ENCODE peak calls at places on chromosomes 4 and X, in four cellular contexts. C is brain microvascular endothelial cell, D is AG08395, G is foreskin fibroblast. K is an unnamed sample.

GRCh38 chr4:26452565-26453531 is 37.4 kb downstream of the CCKAR start:
- DNase-seq in C (no peak), D (no peak), G (no peak), K (no peak)

GRCh38 chr4:86451560-86452322 is 91.9 kb upstream of the MAPK10 start:
- DNase-seq in G (peak; percentile 55), C (no peak), D (peak; percentile 17), K (no peak)

GRCh38 chr4:27714073-27714472 is 853.4 kb downstream of the STIM2 start:
- DNase-seq in G (no peak), C (no peak), D (no peak), K (no peak)

GRCh38 chr4:3827616-3828492 is 61.7 kb downstream of the ADRA2C start:
- DNase-seq in G (peak; percentile 69), C (no peak), D (peak; percentile 82), K (no peak)

GRCh38 chr4:56077676-56078075 is 128.9 kb downstream of the CEP135 start:
- DNase-seq in G (peak; percentile 4), C (peak; percentile 20), D (no peak), K (no peak)

GRCh38 chrX:48848847-48849246 is 13.4 kb upstream of the PCSK1N start:
- DNase-seq in D (no peak), G (no peak), C (no peak), K (no peak)

GRCh38 chr4:167196386-167196785 is 37.9 kb downstream of the SPOCK3 start:
- DNase-seq in D (no peak), C (no peak), G (peak; percentile 14), K (no peak)

GRCh38 chrX:118596428-118596827 is 100.8 kb downstream of the DOCK11 start:
- DNase-seq in D (no peak), G (no peak), C (no peak), K (no peak)

GRCh38 chrX:129831486-129831885 is 12.2 kb downstream of the ZDHHC9 start:
- DNase-seq in G (peak; percentile 13), D (no peak), C (no peak), K (no peak)

GRCh38 chr4:182090186-182090585 is 153.0 kb upstream of the TENM3 start:
- DNase-seq in G (no peak), D (no peak), C (no peak), K (no peak)